ENCODE peak calls at places on chromosomes 6 and 20, in ten cellular contexts. One of them, this sample, is unnamed.

GRCh38 chr6:1313755-1314503 is 2.0 kb downstream of the FOXQ1 start:
- DNase-seq in SW480: peak; percentile 77
- DNase-seq in stimulated activated CD8-positive, alpha-beta memory T cell treated with anti-CD3 and anti-CD28 coated beads, Interleukin-2, amount 100 ng/mL, for 1 hour: no peak
- DNase-seq in LoVo: peak; percentile 73
- DNase-seq in effector memory CD8-positive, alpha-beta T cell: no peak
- DNase-seq in stimulated activated naive B cell treated with anti-CD40 and anti-IgM and Interleukin-4, amounts not matched to agents 10 μg/mL and 1 μg/mL and 100 μg/mL, for 72 hours: no peak
- DNase-seq in NCI-H774: no peak
- DNase-seq in HEK293T: peak; percentile 80
- DNase-seq in stimulated activated CD4-positive, alpha-beta T cell treated with anti-CD3 and anti-CD28 coated beads, Interleukin-2, amount 100 ng/mL, for 48 hours: peak; percentile 30
- DNase-seq in left lobe of liver: peak; percentile 59
- DNase-seq in this sample: no peak

GRCh38 chr6:128463942-128464341 is 56.5 kb downstream of the PTPRK start:
- DNase-seq in stimulated activated naive B cell treated with anti-CD40 and anti-IgM and Interleukin-4, amounts not matched to agents 10 μg/mL and 1 μg/mL and 100 μg/mL, for 72 hours: no peak
- DNase-seq in left lobe of liver: no peak
- DNase-seq in NCI-H774: no peak
- DNase-seq in stimulated activated CD8-positive, alpha-beta memory T cell treated with anti-CD3 and anti-CD28 coated beads, Interleukin-2, amount 100 ng/mL, for 1 hour: no peak
- DNase-seq in LoVo: peak; percentile 21
- DNase-seq in stimulated activated CD4-positive, alpha-beta T cell treated with anti-CD3 and anti-CD28 coated beads, Interleukin-2, amount 100 ng/mL, for 48 hours: no peak
- DNase-seq in HEK293T: no peak
- DNase-seq in SW480: no peak
- DNase-seq in effector memory CD8-positive, alpha-beta T cell: no peak
- DNase-seq in this sample: no peak

GRCh38 chr20:44031822-44032582 is 117.3 kb downstream of the TOX2 start:
- DNase-seq in NCI-H774: no peak
- DNase-seq in stimulated activated CD4-positive, alpha-beta T cell treated with anti-CD3 and anti-CD28 coated beads, Interleukin-2, amount 100 ng/mL, for 48 hours: no peak
- DNase-seq in effector memory CD8-positive, alpha-beta T cell: no peak
- DNase-seq in stimulated activated CD8-positive, alpha-beta memory T cell treated with anti-CD3 and anti-CD28 coated beads, Interleukin-2, amount 100 ng/mL, for 1 hour: no peak
- DNase-seq in HEK293T: no peak
- DNase-seq in stimulated activated naive B cell treated with anti-CD40 and anti-IgM and Interleukin-4, amounts not matched to agents 10 μg/mL and 1 μg/mL and 100 μg/mL, for 72 hours: no peak
- DNase-seq in SW480: no peak
- DNase-seq in left lobe of liver: peak; percentile 21
- DNase-seq in LoVo: no peak
- DNase-seq in this sample: no peak

GRCh38 chr6:16441262-16441661 is 202.9 kb downstream of the GMPR start:
- DNase-seq in stimulated activated naive B cell treated with anti-CD40 and anti-IgM and Interleukin-4, amounts not matched to agents 10 μg/mL and 1 μg/mL and 100 μg/mL, for 72 hours: no peak
- DNase-seq in stimulated activated CD4-positive, alpha-beta T cell treated with anti-CD3 and anti-CD28 coated beads, Interleukin-2, amount 100 ng/mL, for 48 hours: no peak
- DNase-seq in stimulated activated CD8-positive, alpha-beta memory T cell treated with anti-CD3 and anti-CD28 coated beads, Interleukin-2, amount 100 ng/mL, for 1 hour: no peak
- DNase-seq in SW480: no peak
- DNase-seq in HEK293T: no peak
- DNase-seq in LoVo: no peak
- DNase-seq in effector memory CD8-positive, alpha-beta T cell: no peak
- DNase-seq in left lobe of liver: no peak
- DNase-seq in NCI-H774: no peak
- DNase-seq in this sample: no peak

GRCh38 chr20:654427-654770 is 1.4 kb upstream of the SRXN1 start:
- DNase-seq in left lobe of liver: no peak
- DNase-seq in effector memory CD8-positive, alpha-beta T cell: no peak
- DNase-seq in stimulated activated CD8-positive, alpha-beta memory T cell treated with anti-CD3 and anti-CD28 coated beads, Interleukin-2, amount 100 ng/mL, for 1 hour: no peak
- DNase-seq in stimulated activated CD4-positive, alpha-beta T cell treated with anti-CD3 and anti-CD28 coated beads, Interleukin-2, amount 100 ng/mL, for 48 hours: no peak
- DNase-seq in HEK293T: no peak
- DNase-seq in LoVo: no peak
- DNase-seq in NCI-H774: no peak
- DNase-seq in stimulated activated naive B cell treated with anti-CD40 and anti-IgM and Interleukin-4, amounts not matched to agents 10 μg/mL and 1 μg/mL and 100 μg/mL, for 72 hours: no peak
- DNase-seq in SW480: no peak
- DNase-seq in this sample: no peak

GRCh38 chr6:124882580-124883393 is 79.5 kb upstream of the RNF217 start:
- DNase-seq in LoVo: peak; percentile 27
- DNase-seq in SW480: no peak
- DNase-seq in stimulated activated naive B cell treated with anti-CD40 and anti-IgM and Interleukin-4, amounts not matched to agents 10 μg/mL and 1 μg/mL and 100 μg/mL, for 72 hours: no peak
- DNase-seq in left lobe of liver: no peak
- DNase-seq in effector memory CD8-positive, alpha-beta T cell: no peak
- DNase-seq in stimulated activated CD8-positive, alpha-beta memory T cell treated with anti-CD3 and anti-CD28 coated beads, Interleukin-2, amount 100 ng/mL, for 1 hour: no peak
- DNase-seq in HEK293T: no peak
- DNase-seq in NCI-H774: no peak
- DNase-seq in stimulated activated CD4-positive, alpha-beta T cell treated with anti-CD3 and anti-CD28 coated beads, Interleukin-2, amount 100 ng/mL, for 48 hours: no peak
- DNase-seq in this sample: no peak

GRCh38 chr6:14353798-14354197 is 236.2 kb downstream of the CD83 start:
- DNase-seq in HEK293T: no peak
- DNase-seq in stimulated activated CD4-positive, alpha-beta T cell treated with anti-CD3 and anti-CD28 coated beads, Interleukin-2, amount 100 ng/mL, for 48 hours: no peak
- DNase-seq in NCI-H774: no peak
- DNase-seq in left lobe of liver: no peak
- DNase-seq in effector memory CD8-positive, alpha-beta T cell: no peak
- DNase-seq in stimulated activated CD8-positive, alpha-beta memory T cell treated with anti-CD3 and anti-CD28 coated beads, Interleukin-2, amount 100 ng/mL, for 1 hour: no peak
- DNase-seq in stimulated activated naive B cell treated with anti-CD40 and anti-IgM and Interleukin-4, amounts not matched to agents 10 μg/mL and 1 μg/mL and 100 μg/mL, for 72 hours: no peak
- DNase-seq in SW480: no peak
- DNase-seq in LoVo: no peak
- DNase-seq in this sample: no peak

GRCh38 chr20:17654649-17655285 is 27.3 kb downstream of the RRBP1 start:
- DNase-seq in SW480: peak; percentile 22
- DNase-seq in stimulated activated CD8-positive, alpha-beta memory T cell treated with anti-CD3 and anti-CD28 coated beads, Interleukin-2, amount 100 ng/mL, for 1 hour: no peak
- DNase-seq in left lobe of liver: no peak
- DNase-seq in stimulated activated naive B cell treated with anti-CD40 and anti-IgM and Interleukin-4, amounts not matched to agents 10 μg/mL and 1 μg/mL and 100 μg/mL, for 72 hours: no peak
- DNase-seq in stimulated activated CD4-positive, alpha-beta T cell treated with anti-CD3 and anti-CD28 coated beads, Interleukin-2, amount 100 ng/mL, for 48 hours: no peak
- DNase-seq in HEK293T: peak; percentile 51
- DNase-seq in LoVo: no peak
- DNase-seq in NCI-H774: no peak
- DNase-seq in effector memory CD8-positive, alpha-beta T cell: no peak
- DNase-seq in this sample: no peak

GRCh38 chr6:39927159-39927558 is 7.1 kb downstream of the MOCS1 start:
- DNase-seq in stimulated activated CD4-positive, alpha-beta T cell treated with anti-CD3 and anti-CD28 coated beads, Interleukin-2, amount 100 ng/mL, for 48 hours: no peak
- DNase-seq in SW480: peak; percentile 34
- DNase-seq in left lobe of liver: no peak
- DNase-seq in stimulated activated CD8-positive, alpha-beta memory T cell treated with anti-CD3 and anti-CD28 coated beads, Interleukin-2, amount 100 ng/mL, for 1 hour: no peak
- DNase-seq in HEK293T: no peak
- DNase-seq in stimulated activated naive B cell treated with anti-CD40 and anti-IgM and Interleukin-4, amounts not matched to agents 10 μg/mL and 1 μg/mL and 100 μg/mL, for 72 hours: no peak
- DNase-seq in NCI-H774: no peak
- DNase-seq in LoVo: no peak
- DNase-seq in effector memory CD8-positive, alpha-beta T cell: no peak
- DNase-seq in this sample: no peak

GRCh38 chr6:100267002-100267401 is 197.7 kb downstream of the SIM1 start:
- DNase-seq in effector memory CD8-positive, alpha-beta T cell: no peak
- DNase-seq in stimulated activated naive B cell treated with anti-CD40 and anti-IgM and Interleukin-4, amounts not matched to agents 10 μg/mL and 1 μg/mL and 100 μg/mL, for 72 hours: no peak
- DNase-seq in stimulated activated CD8-positive, alpha-beta memory T cell treated with anti-CD3 and anti-CD28 coated beads, Interleukin-2, amount 100 ng/mL, for 1 hour: no peak
- DNase-seq in stimulated activated CD4-positive, alpha-beta T cell treated with anti-CD3 and anti-CD28 coated beads, Interleukin-2, amount 100 ng/mL, for 48 hours: no peak
- DNase-seq in LoVo: no peak
- DNase-seq in HEK293T: no peak
- DNase-seq in SW480: no peak
- DNase-seq in NCI-H774: no peak
- DNase-seq in left lobe of liver: no peak
- DNase-seq in this sample: no peak

GRCh38 chr6:135087403-135087802 is 32.8 kb upstream of the HBS1L start:
- DNase-seq in NCI-H774: no peak
- DNase-seq in SW480: no peak
- DNase-seq in effector memory CD8-positive, alpha-beta T cell: no peak
- DNase-seq in left lobe of liver: no peak
- DNase-seq in stimulated activated CD8-positive, alpha-beta memory T cell treated with anti-CD3 and anti-CD28 coated beads, Interleukin-2, amount 100 ng/mL, for 1 hour: no peak
- DNase-seq in LoVo: no peak
- DNase-seq in stimulated activated CD4-positive, alpha-beta T cell treated with anti-CD3 and anti-CD28 coated beads, Interleukin-2, amount 100 ng/mL, for 48 hours: no peak
- DNase-seq in stimulated activated naive B cell treated with anti-CD40 and anti-IgM and Interleukin-4, amounts not matched to agents 10 μg/mL and 1 μg/mL and 100 μg/mL, for 72 hours: no peak
- DNase-seq in HEK293T: peak; percentile 26
- DNase-seq in this sample: no peak

GRCh38 chr6:41505084-41506049 is 40.8 kb upstream of the FOXP4 start:
- DNase-seq in SW480: no peak
- DNase-seq in HEK293T: no peak
- DNase-seq in left lobe of liver: peak; percentile 63
- DNase-seq in LoVo: no peak
- DNase-seq in effector memory CD8-positive, alpha-beta T cell: no peak
- DNase-seq in stimulated activated naive B cell treated with anti-CD40 and anti-IgM and Interleukin-4, amounts not matched to agents 10 μg/mL and 1 μg/mL and 100 μg/mL, for 72 hours: peak; percentile 56
- DNase-seq in stimulated activated CD4-positive, alpha-beta T cell treated with anti-CD3 and anti-CD28 coated beads, Interleukin-2, amount 100 ng/mL, for 48 hours: no peak
- DNase-seq in stimulated activated CD8-positive, alpha-beta memory T cell treated with anti-CD3 and anti-CD28 coated beads, Interleukin-2, amount 100 ng/mL, for 1 hour: no peak
- DNase-seq in NCI-H774: peak; percentile 58
- DNase-seq in this sample: no peak

GRCh38 chr6:100633096-100633766 is 168.5 kb upstream of the SIM1 start:
- DNase-seq in SW480: peak; percentile 74
- DNase-seq in left lobe of liver: no peak
- DNase-seq in stimulated activated naive B cell treated with anti-CD40 and anti-IgM and Interleukin-4, amounts not matched to agents 10 μg/mL and 1 μg/mL and 100 μg/mL, for 72 hours: no peak
- DNase-seq in HEK293T: no peak
- DNase-seq in stimulated activated CD4-positive, alpha-beta T cell treated with anti-CD3 and anti-CD28 coated beads, Interleukin-2, amount 100 ng/mL, for 48 hours: no peak
- DNase-seq in stimulated activated CD8-positive, alpha-beta memory T cell treated with anti-CD3 and anti-CD28 coated beads, Interleukin-2, amount 100 ng/mL, for 1 hour: no peak
- DNase-seq in LoVo: peak; percentile 47
- DNase-seq in NCI-H774: peak; percentile 21
- DNase-seq in effector memory CD8-positive, alpha-beta T cell: no peak
- DNase-seq in this sample: no peak

GRCh38 chr6:90406957-90407356 is 110.3 kb upstream of the BACH2 start:
- DNase-seq in effector memory CD8-positive, alpha-beta T cell: no peak
- DNase-seq in SW480: no peak
- DNase-seq in left lobe of liver: no peak
- DNase-seq in stimulated activated CD4-positive, alpha-beta T cell treated with anti-CD3 and anti-CD28 coated beads, Interleukin-2, amount 100 ng/mL, for 48 hours: no peak
- DNase-seq in NCI-H774: no peak
- DNase-seq in LoVo: no peak
- DNase-seq in stimulated activated CD8-positive, alpha-beta memory T cell treated with anti-CD3 and anti-CD28 coated beads, Interleukin-2, amount 100 ng/mL, for 1 hour: no peak
- DNase-seq in HEK293T: no peak
- DNase-seq in stimulated activated naive B cell treated with anti-CD40 and anti-IgM and Interleukin-4, amounts not matched to agents 10 μg/mL and 1 μg/mL and 100 μg/mL, for 72 hours: no peak
- DNase-seq in this sample: no peak

GRCh38 chr6:157865249-157865648 is 42.2 kb downstream of the SNX9 start:
- DNase-seq in LoVo: no peak
- DNase-seq in stimulated activated CD8-positive, alpha-beta memory T cell treated with anti-CD3 and anti-CD28 coated beads, Interleukin-2, amount 100 ng/mL, for 1 hour: no peak
- DNase-seq in stimulated activated naive B cell treated with anti-CD40 and anti-IgM and Interleukin-4, amounts not matched to agents 10 μg/mL and 1 μg/mL and 100 μg/mL, for 72 hours: no peak
- DNase-seq in left lobe of liver: no peak
- DNase-seq in stimulated activated CD4-positive, alpha-beta T cell treated with anti-CD3 and anti-CD28 coated beads, Interleukin-2, amount 100 ng/mL, for 48 hours: no peak
- DNase-seq in effector memory CD8-positive, alpha-beta T cell: no peak
- DNase-seq in SW480: no peak
- DNase-seq in NCI-H774: no peak
- DNase-seq in HEK293T: no peak
- DNase-seq in this sample: no peak

GRCh38 chr6:44339301-44339700 is 3.1 kb upstream of the SPATS1 start:
- DNase-seq in stimulated activated naive B cell treated with anti-CD40 and anti-IgM and Interleukin-4, amounts not matched to agents 10 μg/mL and 1 μg/mL and 100 μg/mL, for 72 hours: no peak
- DNase-seq in NCI-H774: no peak
- DNase-seq in HEK293T: no peak
- DNase-seq in left lobe of liver: peak; percentile 64
- DNase-seq in stimulated activated CD4-positive, alpha-beta T cell treated with anti-CD3 and anti-CD28 coated beads, Interleukin-2, amount 100 ng/mL, for 48 hours: no peak
- DNase-seq in stimulated activated CD8-positive, alpha-beta memory T cell treated with anti-CD3 and anti-CD28 coated beads, Interleukin-2, amount 100 ng/mL, for 1 hour: no peak
- DNase-seq in effector memory CD8-positive, alpha-beta T cell: no peak
- DNase-seq in SW480: no peak
- DNase-seq in LoVo: no peak
- DNase-seq in this sample: no peak

GRCh38 chr6:81696505-81696904 is 56.0 kb downstream of the TENT5A start:
- DNase-seq in stimulated activated CD8-positive, alpha-beta memory T cell treated with anti-CD3 and anti-CD28 coated beads, Interleukin-2, amount 100 ng/mL, for 1 hour: no peak
- DNase-seq in effector memory CD8-positive, alpha-beta T cell: no peak
- DNase-seq in LoVo: peak; percentile 50
- DNase-seq in HEK293T: no peak
- DNase-seq in SW480: peak; percentile 53
- DNase-seq in stimulated activated CD4-positive, alpha-beta T cell treated with anti-CD3 and anti-CD28 coated beads, Interleukin-2, amount 100 ng/mL, for 48 hours: no peak
- DNase-seq in NCI-H774: peak; percentile 95
- DNase-seq in left lobe of liver: no peak
- DNase-seq in stimulated activated naive B cell treated with anti-CD40 and anti-IgM and Interleukin-4, amounts not matched to agents 10 μg/mL and 1 μg/mL and 100 μg/mL, for 72 hours: no peak
- DNase-seq in this sample: no peak

GRCh38 chr6:119536666-119537065 is 187.1 kb upstream of the MAN1A1 start:
- DNase-seq in left lobe of liver: no peak
- DNase-seq in LoVo: no peak
- DNase-seq in stimulated activated naive B cell treated with anti-CD40 and anti-IgM and Interleukin-4, amounts not matched to agents 10 μg/mL and 1 μg/mL and 100 μg/mL, for 72 hours: no peak
- DNase-seq in stimulated activated CD4-positive, alpha-beta T cell treated with anti-CD3 and anti-CD28 coated beads, Interleukin-2, amount 100 ng/mL, for 48 hours: no peak
- DNase-seq in NCI-H774: no peak
- DNase-seq in effector memory CD8-positive, alpha-beta T cell: no peak
- DNase-seq in HEK293T: no peak
- DNase-seq in stimulated activated CD8-positive, alpha-beta memory T cell treated with anti-CD3 and anti-CD28 coated beads, Interleukin-2, amount 100 ng/mL, for 1 hour: no peak
- DNase-seq in SW480: no peak
- DNase-seq in this sample: no peak